ENCODE peak calls at places on chromosome 15, in seven cellular contexts. One of them, this sample, is unnamed.

GRCh38 chr15:81337713-81338157 is 13.8 kb upstream of the STARD5 start:
- DNase-seq in HCT116: no peak
- DNase-seq in HL-60: no peak
- DNase-seq in Panc1: no peak
- DNase-seq in K562: no peak
- DNase-seq in transverse colon: no peak
- DNase-seq in GM23338: no peak
- DNase-seq in this sample: no peak

GRCh38 chr15:77633913-77634265 is 1.2 kb upstream of the LINGO1 start:
- DNase-seq in HCT116: no peak
- DNase-seq in HL-60: no peak
- DNase-seq in Panc1: no peak
- DNase-seq in K562: no peak
- DNase-seq in transverse colon: no peak
- DNase-seq in GM23338: peak; percentile 98
- DNase-seq in this sample: no peak

GRCh38 chr15:58704155-58704825 is 45.2 kb downstream of the ADAM10 start:
- DNase-seq in HCT116: no peak
- DNase-seq in HL-60: no peak
- DNase-seq in Panc1: no peak
- DNase-seq in K562: no peak
- DNase-seq in transverse colon: no peak
- DNase-seq in GM23338: no peak
- DNase-seq in this sample: no peak

GRCh38 chr15:98889930-98890695 is 117.5 kb downstream of the PGPEP1L start:
- DNase-seq in HCT116: no peak
- DNase-seq in HL-60: no peak
- DNase-seq in Panc1: no peak
- DNase-seq in K562: no peak
- DNase-seq in transverse colon: no peak
- DNase-seq in GM23338: no peak
- DNase-seq in this sample: no peak

GRCh38 chr15:59522988-59523461 is 85.0 kb downstream of the FAM81A start:
- DNase-seq in HCT116: no peak
- DNase-seq in HL-60: no peak
- DNase-seq in Panc1: no peak
- DNase-seq in K562: no peak
- DNase-seq in transverse colon: no peak
- DNase-seq in GM23338: peak; percentile 13
- DNase-seq in this sample: no peak

GRCh38 chr15:57440799-57441198 is 64.5 kb downstream of the CGNL1 start:
- DNase-seq in HCT116: no peak
- DNase-seq in HL-60: no peak
- DNase-seq in Panc1: no peak
- DNase-seq in K562: no peak
- DNase-seq in transverse colon: no peak
- DNase-seq in GM23338: no peak
- DNase-seq in this sample: no peak

GRCh38 chr15:68014219-68014618 is 39.9 kb upstream of the PIAS1 start:
- DNase-seq in HCT116: no peak
- DNase-seq in HL-60: no peak
- DNase-seq in Panc1: no peak
- DNase-seq in K562: no peak
- DNase-seq in transverse colon: no peak
- DNase-seq in GM23338: no peak
- DNase-seq in this sample: no peak

GRCh38 chr15:100572362-100572983 is 29.5 kb downstream of the LINS1 start:
- DNase-seq in HCT116: no peak
- DNase-seq in HL-60: no peak
- DNase-seq in Panc1: no peak
- DNase-seq in K562: no peak
- DNase-seq in transverse colon: no peak
- DNase-seq in GM23338: peak; percentile 4
- DNase-seq in this sample: no peak

GRCh38 chr15:77839431-77839830 is 206.7 kb upstream of the LINGO1 start:
- DNase-seq in HCT116: no peak
- DNase-seq in HL-60: no peak
- DNase-seq in Panc1: no peak
- DNase-seq in K562: no peak
- DNase-seq in transverse colon: no peak
- DNase-seq in GM23338: no peak
- DNase-seq in this sample: no peak

GRCh38 chr15:80992436-80992835 is 2.8 kb upstream of the MESD start:
- DNase-seq in HCT116: no peak
- DNase-seq in HL-60: no peak
- DNase-seq in Panc1: no peak
- DNase-seq in K562: no peak
- DNase-seq in transverse colon: no peak
- DNase-seq in GM23338: no peak
- DNase-seq in this sample: no peak

GRCh38 chr15:30992465-30992864 is 1.0 kb upstream of the MTMR10 start:
- DNase-seq in HCT116: no peak
- DNase-seq in HL-60: no peak
- DNase-seq in Panc1: no peak
- DNase-seq in K562: no peak
- DNase-seq in transverse colon: no peak
- DNase-seq in GM23338: no peak
- DNase-seq in this sample: no peak

GRCh38 chr15:68578960-68579935 is at the start of gene CORO2B:
- DNase-seq in HCT116: no peak
- DNase-seq in HL-60: no peak
- DNase-seq in Panc1: no peak
- DNase-seq in K562: no peak
- DNase-seq in transverse colon: no peak
- DNase-seq in GM23338: peak; percentile 80
- DNase-seq in this sample: no peak

GRCh38 chr15:25243800-25244097 is 195.1 kb downstream of the UBE3A start:
- DNase-seq in HCT116: no peak
- DNase-seq in HL-60: no peak
- DNase-seq in Panc1: no peak
- DNase-seq in K562: no peak
- DNase-seq in transverse colon: peak; percentile 2
- DNase-seq in GM23338: no peak
- DNase-seq in this sample: peak; percentile 7

GRCh38 chr15:65026756-65027155 is 2.7 kb downstream of the MTFMT start:
- DNase-seq in HCT116: no peak
- DNase-seq in HL-60: no peak
- DNase-seq in Panc1: no peak
- DNase-seq in K562: no peak
- DNase-seq in transverse colon: no peak
- DNase-seq in GM23338: no peak
- DNase-seq in this sample: no peak

GRCh38 chr15:64930778-64931240 is 19.1 kb downstream of the ANKDD1A start:
- DNase-seq in HCT116: no peak
- DNase-seq in HL-60: no peak
- DNase-seq in Panc1: no peak
- DNase-seq in K562: no peak
- DNase-seq in transverse colon: no peak
- DNase-seq in GM23338: no peak
- DNase-seq in this sample: no peak

GRCh38 chr15:72796515-72797337 is 13.2 kb upstream of the ADPGK start:
- DNase-seq in HCT116: peak; percentile 15
- DNase-seq in HL-60: no peak
- DNase-seq in Panc1: no peak
- DNase-seq in K562: peak; percentile 72
- DNase-seq in transverse colon: peak; percentile 54
- DNase-seq in GM23338: peak; percentile 80
- DNase-seq in this sample: no peak
- H3K27ac ChIP-seq in HCT116: no peak overlapping the region
- H3K27ac ChIP-seq in HL-60: no peak overlapping the region
- H3K27ac ChIP-seq in Panc1: no peak overlapping the region
- H3K27ac ChIP-seq in K562: no peak overlapping the region
- H3K27ac ChIP-seq in transverse colon: peak overlapping the region; percentile 33
- H3K27ac ChIP-seq in GM23338: no peak overlapping the region
- H3K27ac ChIP-seq in this sample: no peak overlapping the region

DNA sequence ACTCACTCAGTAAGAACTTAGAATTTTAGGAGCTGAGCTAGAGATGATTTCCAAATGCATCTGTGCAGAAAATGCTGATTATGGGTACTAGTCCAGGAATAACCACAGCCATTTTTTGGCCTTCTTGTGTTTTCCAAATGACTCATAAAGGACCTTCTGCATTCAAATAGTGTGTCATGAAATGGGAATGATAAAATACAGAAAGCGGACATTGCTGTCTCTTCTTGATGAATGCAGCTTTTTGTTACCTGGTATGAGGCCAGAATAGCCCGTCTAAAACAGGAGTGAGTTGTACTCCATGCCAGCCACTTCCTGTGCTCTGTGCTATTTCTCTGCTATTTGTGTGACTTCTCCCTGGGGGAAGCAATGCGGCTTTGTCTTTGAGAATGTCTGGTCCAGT is 20.5 kb upstream of the FRMD5 start:
- DNase-seq in HCT116: peak; percentile 85
- DNase-seq in HL-60: no peak
- DNase-seq in Panc1: peak; percentile 64
- DNase-seq in K562: no peak
- DNase-seq in transverse colon: no peak
- DNase-seq in GM23338: no peak
- DNase-seq in this sample: no peak
- TF ChIP-seq POLR2AphosphoS5 in HCT116: peak; percentile 59
- TF ChIP-seq POLR2AphosphoS5 in HL-60: no peak
- TF ChIP-seq POLR2AphosphoS5 in Panc1: no peak
- TF ChIP-seq POLR2AphosphoS5 in K562: no peak
- TF ChIP-seq POLR2AphosphoS5 in transverse colon: no peak
- TF ChIP-seq POLR2AphosphoS5 in GM23338: no peak
- TF ChIP-seq POLR2AphosphoS5 in this sample: no peak

GRCh38 chr15:72315706-72316370 is 4.1 kb downstream of the CELF6 start:
- DNase-seq in HCT116: no peak
- DNase-seq in HL-60: no peak
- DNase-seq in Panc1: no peak
- DNase-seq in K562: no peak
- DNase-seq in transverse colon: no peak
- DNase-seq in GM23338: no peak
- DNase-seq in this sample: no peak

GRCh38 chr15:72318408-72318942 is 1.5 kb downstream of the CELF6 start:
- DNase-seq in HCT116: no peak
- DNase-seq in HL-60: no peak
- DNase-seq in Panc1: no peak
- DNase-seq in K562: no peak
- DNase-seq in transverse colon: no peak
- DNase-seq in GM23338: no peak
- DNase-seq in this sample: no peak

GRCh38 chr15:72313448-72313840 is 6.5 kb downstream of the CELF6 start:
- DNase-seq in HCT116: no peak
- DNase-seq in HL-60: no peak
- DNase-seq in Panc1: no peak
- DNase-seq in K562: no peak
- DNase-seq in transverse colon: no peak
- DNase-seq in GM23338: no peak
- DNase-seq in this sample: no peak

GRCh38 chr15:72312605-72313447 is 7.1 kb downstream of the CELF6 start:
- DNase-seq in HCT116: peak; percentile 63
- DNase-seq in HL-60: no peak
- DNase-seq in Panc1: peak; percentile 39
- DNase-seq in K562: peak; percentile 78
- DNase-seq in transverse colon: peak; percentile 57
- DNase-seq in GM23338: peak; percentile 88
- DNase-seq in this sample: peak; percentile 26

DNA sequence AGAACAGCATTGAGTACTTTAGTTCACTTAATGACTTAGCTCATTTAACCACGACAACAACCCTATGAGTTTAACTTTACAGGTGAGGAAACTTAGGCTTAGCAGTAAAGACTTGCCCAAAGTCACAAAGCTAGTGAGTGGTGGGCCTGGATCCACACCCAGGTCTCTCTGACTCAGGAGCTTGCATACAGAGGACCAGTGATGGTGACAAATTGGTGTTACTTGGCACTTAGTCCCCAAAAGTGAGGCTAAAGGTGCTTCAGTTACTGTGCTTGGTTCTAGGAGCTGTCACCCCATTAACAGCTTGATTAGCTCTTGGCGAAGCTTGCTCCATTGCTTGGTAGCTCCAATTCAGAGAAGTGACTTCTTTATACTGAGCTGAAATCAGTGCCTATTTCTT is 6.1 kb downstream of the CELF6 start:
- DNase-seq in HCT116: no peak
- DNase-seq in HL-60: no peak
- DNase-seq in Panc1: no peak
- DNase-seq in K562: no peak
- DNase-seq in transverse colon: no peak
- DNase-seq in GM23338: no peak
- DNase-seq in this sample: no peak
- H3K4me3 ChIP-seq in HCT116: no peak overlapping the region
- H3K4me3 ChIP-seq in HL-60: no peak overlapping the region
- H3K4me3 ChIP-seq in Panc1: no peak overlapping the region
- H3K4me3 ChIP-seq in K562: no peak overlapping the region
- H3K4me3 ChIP-seq in transverse colon: no peak overlapping the region
- H3K4me3 ChIP-seq in GM23338: no peak overlapping the region
- H3K4me3 ChIP-seq in this sample: no peak overlapping the region

GRCh38 chr15:63764124-63764827 is 69.5 kb downstream of the HERC1 start:
- DNase-seq in HCT116: no peak
- DNase-seq in HL-60: no peak
- DNase-seq in Panc1: no peak
- DNase-seq in K562: no peak
- DNase-seq in transverse colon: no peak
- DNase-seq in GM23338: peak; percentile 27
- DNase-seq in this sample: no peak

GRCh38 chr15:63765338-63765737 is 68.4 kb downstream of the HERC1 start:
- DNase-seq in HCT116: no peak
- DNase-seq in HL-60: no peak
- DNase-seq in Panc1: no peak
- DNase-seq in K562: no peak
- DNase-seq in transverse colon: no peak
- DNase-seq in GM23338: peak; percentile 87
- DNase-seq in this sample: no peak

GRCh38 chr15:63764912-63765311 is 68.8 kb downstream of the HERC1 start:
- DNase-seq in HCT116: no peak
- DNase-seq in HL-60: no peak
- DNase-seq in Panc1: no peak
- DNase-seq in K562: no peak
- DNase-seq in transverse colon: no peak
- DNase-seq in GM23338: no peak
- DNase-seq in this sample: no peak

GRCh38 chr15:63759752-63760151 is 74.0 kb downstream of the HERC1 start:
- DNase-seq in HCT116: no peak
- DNase-seq in HL-60: no peak
- DNase-seq in Panc1: no peak
- DNase-seq in K562: no peak
- DNase-seq in transverse colon: no peak
- DNase-seq in GM23338: no peak
- DNase-seq in this sample: no peak

DNA sequence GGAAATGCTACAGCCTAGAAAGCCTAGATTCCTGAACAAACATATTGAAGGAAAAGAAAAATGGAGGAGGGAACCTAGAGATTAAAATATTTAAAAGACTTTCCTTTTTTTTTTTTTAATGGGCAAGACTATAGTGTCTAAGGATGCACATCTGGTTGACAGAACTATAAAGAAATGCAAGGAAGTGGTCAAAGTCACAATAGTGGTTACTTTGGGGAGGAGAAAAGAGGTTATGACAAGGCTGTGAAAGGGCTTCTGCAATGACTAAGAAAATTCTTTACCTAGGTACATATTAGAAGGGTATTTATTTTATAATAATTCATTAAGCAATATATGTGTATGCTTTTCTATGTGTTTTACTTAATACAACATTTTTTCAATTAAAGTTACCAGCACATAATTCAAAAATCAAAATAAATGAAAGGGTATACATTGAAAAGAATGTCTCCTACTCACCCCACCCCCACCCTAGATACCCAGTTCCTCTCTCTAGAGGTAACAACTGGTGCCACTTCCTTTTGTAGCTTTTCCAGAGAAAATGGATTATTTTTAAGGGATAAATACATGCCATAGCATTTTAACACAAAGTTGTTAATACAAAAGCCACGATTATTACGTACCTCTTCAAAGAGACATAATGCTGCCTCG is 70.1 kb downstream of the HERC1 start:
- DNase-seq in HCT116: no peak
- DNase-seq in HL-60: no peak
- DNase-seq in Panc1: no peak
- DNase-seq in K562: no peak
- DNase-seq in transverse colon: no peak
- DNase-seq in GM23338: no peak
- DNase-seq in this sample: no peak
- H3K27ac ChIP-seq in HCT116: no peak overlapping the region
- H3K27ac ChIP-seq in HL-60: peak overlapping the region; percentile 41
- H3K27ac ChIP-seq in Panc1: no peak overlapping the region
- H3K27ac ChIP-seq in K562: peak overlapping the region; percentile 8
- H3K27ac ChIP-seq in transverse colon: no peak overlapping the region
- H3K27ac ChIP-seq in GM23338: peak overlapping the region; percentile 91
- H3K27ac ChIP-seq in this sample: no peak overlapping the region